ENCODE peak calls at places on chromosome 21, in six cellular contexts. One of them, this sample, is unnamed.

GRCh38 chr21:38388219-38388618 is 110.1 kb downstream of the ERG start:
- DNase-seq in colonic mucosa: no peak
- DNase-seq in WTC11: no peak
- DNase-seq in non-pigmented ciliary epithelial cell: no peak
- DNase-seq in iris pigment epithelial cell: peak
- DNase-seq in IMR-90: peak
- DNase-seq in this sample: no peak

GRCh38 chr21:25689226-25689625 is 45.5 kb downstream of the ATP5PF start:
- DNase-seq in IMR-90: peak
- DNase-seq in non-pigmented ciliary epithelial cell: no peak
- DNase-seq in WTC11: no peak
- DNase-seq in colonic mucosa: no peak
- DNase-seq in iris pigment epithelial cell: peak
- DNase-seq in this sample: no peak

GRCh38 chr21:45042664-45043161 is 31.7 kb upstream of the ADARB1 start:
- DNase-seq in iris pigment epithelial cell: no peak
- DNase-seq in WTC11: no peak
- DNase-seq in colonic mucosa: no peak
- DNase-seq in IMR-90: no peak
- DNase-seq in non-pigmented ciliary epithelial cell: no peak
- DNase-seq in this sample: no peak

GRCh38 chr21:46081022-46081861 is 16.7 kb upstream of the COL6A2 start:
- DNase-seq in WTC11: no peak
- DNase-seq in colonic mucosa: no peak
- DNase-seq in iris pigment epithelial cell: no peak
- DNase-seq in non-pigmented ciliary epithelial cell: no peak
- DNase-seq in IMR-90: no peak
- DNase-seq in this sample: no peak

GRCh38 chr21:31780944-31781343 is 49.0 kb upstream of the SCAF4 start:
- DNase-seq in WTC11: no peak
- DNase-seq in colonic mucosa: no peak
- DNase-seq in iris pigment epithelial cell: no peak
- DNase-seq in non-pigmented ciliary epithelial cell: no peak
- DNase-seq in IMR-90: no peak
- DNase-seq in this sample: no peak

GRCh38 chr21:27694667-27695066 is 727.8 kb upstream of the ADAMTS5 start:
- DNase-seq in non-pigmented ciliary epithelial cell: no peak
- DNase-seq in colonic mucosa: no peak
- DNase-seq in WTC11: no peak
- DNase-seq in iris pigment epithelial cell: no peak
- DNase-seq in IMR-90: no peak
- DNase-seq in this sample: no peak

GRCh38 chr21:39348040-39348354 is 891 bp downstream of the HMGN1 start:
- DNase-seq in iris pigment epithelial cell: no peak
- DNase-seq in colonic mucosa: no peak
- DNase-seq in WTC11: no peak
- DNase-seq in IMR-90: no peak
- DNase-seq in non-pigmented ciliary epithelial cell: no peak
- DNase-seq in this sample: no peak

GRCh38 chr21:36816556-36817130 is 117.7 kb downstream of the SIM2 start:
- DNase-seq in non-pigmented ciliary epithelial cell: no peak
- DNase-seq in IMR-90: peak
- DNase-seq in colonic mucosa: no peak
- DNase-seq in iris pigment epithelial cell: no peak
- DNase-seq in WTC11: no peak
- DNase-seq in this sample: no peak

GRCh38 chr21:42614391-42614790 is 39.0 kb upstream of the PDE9A start:
- DNase-seq in WTC11: no peak
- DNase-seq in non-pigmented ciliary epithelial cell: no peak
- DNase-seq in IMR-90: no peak
- DNase-seq in colonic mucosa: no peak
- DNase-seq in iris pigment epithelial cell: no peak
- DNase-seq in this sample: no peak

GRCh38 chr21:15247613-15248012 is 182.8 kb upstream of the NRIP1 start:
- DNase-seq in WTC11: no peak
- DNase-seq in non-pigmented ciliary epithelial cell: no peak
- DNase-seq in IMR-90: peak
- DNase-seq in iris pigment epithelial cell: no peak
- DNase-seq in colonic mucosa: no peak
- DNase-seq in this sample: no peak

GRCh38 chr21:40043423-40043822 is 176.2 kb downstream of the PCP4 start:
- DNase-seq in iris pigment epithelial cell: no peak
- DNase-seq in IMR-90: no peak
- DNase-seq in colonic mucosa: no peak
- DNase-seq in WTC11: no peak
- DNase-seq in non-pigmented ciliary epithelial cell: no peak
- DNase-seq in this sample: no peak

GRCh38 chr21:34011660-34012059 is 61.7 kb upstream of the MRPS6 start:
- DNase-seq in WTC11: no peak
- DNase-seq in non-pigmented ciliary epithelial cell: no peak
- DNase-seq in IMR-90: no peak
- DNase-seq in iris pigment epithelial cell: no peak
- DNase-seq in colonic mucosa: no peak
- DNase-seq in this sample: no peak

GRCh38 chr21:32698971-32699693 is 28.7 kb downstream of the SYNJ1 start:
- DNase-seq in colonic mucosa: peak
- DNase-seq in iris pigment epithelial cell: no peak
- DNase-seq in non-pigmented ciliary epithelial cell: no peak
- DNase-seq in IMR-90: peak
- DNase-seq in WTC11: no peak
- DNase-seq in this sample: no peak

GRCh38 chr21:16522512-16522911 is 792.7 kb downstream of the USP25 start:
- DNase-seq in iris pigment epithelial cell: peak
- DNase-seq in WTC11: no peak
- DNase-seq in IMR-90: peak
- DNase-seq in colonic mucosa: no peak
- DNase-seq in non-pigmented ciliary epithelial cell: no peak
- DNase-seq in this sample: no peak

GRCh38 chr21:33608559-33608958 is 20.1 kb upstream of the DONSON start:
- DNase-seq in non-pigmented ciliary epithelial cell: peak
- DNase-seq in colonic mucosa: no peak
- DNase-seq in WTC11: no peak
- DNase-seq in IMR-90: peak
- DNase-seq in iris pigment epithelial cell: peak
- DNase-seq in this sample: no peak

GRCh38 chr21:21051109-21052055 is 53.2 kb downstream of the NCAM2 start:
- DNase-seq in WTC11: no peak
- DNase-seq in IMR-90: no peak
- DNase-seq in colonic mucosa: no peak
- DNase-seq in iris pigment epithelial cell: no peak
- DNase-seq in non-pigmented ciliary epithelial cell: no peak
- DNase-seq in this sample: no peak

GRCh38 chr21:41712201-41712600 is 54.7 kb downstream of the RIPK4 start:
- DNase-seq in non-pigmented ciliary epithelial cell: no peak
- DNase-seq in WTC11: peak
- DNase-seq in IMR-90: no peak
- DNase-seq in colonic mucosa: no peak
- DNase-seq in iris pigment epithelial cell: no peak
- DNase-seq in this sample: no peak

GRCh38 chr21:35019631-35020032 is 29.5 kb downstream of the RUNX1 start:
- DNase-seq in IMR-90: no peak
- DNase-seq in iris pigment epithelial cell: no peak
- DNase-seq in non-pigmented ciliary epithelial cell: no peak
- DNase-seq in colonic mucosa: peak
- DNase-seq in WTC11: no peak
- DNase-seq in this sample: no peak

GRCh38 chr21:31018232-31018631 is 20.0 kb downstream of the KRTAP19-8 start:
- DNase-seq in colonic mucosa: no peak
- DNase-seq in WTC11: no peak
- DNase-seq in non-pigmented ciliary epithelial cell: no peak
- DNase-seq in iris pigment epithelial cell: no peak
- DNase-seq in IMR-90: no peak
- DNase-seq in this sample: no peak

GRCh38 chr21:41379901-41380300 is 18.1 kb downstream of the MX2 start:
- DNase-seq in non-pigmented ciliary epithelial cell: no peak
- DNase-seq in colonic mucosa: no peak
- DNase-seq in iris pigment epithelial cell: no peak
- DNase-seq in IMR-90: no peak
- DNase-seq in WTC11: no peak
- DNase-seq in this sample: no peak

GRCh38 chr21:41864311-41865001 is 14.7 kb downstream of the PRDM15 start:
- DNase-seq in non-pigmented ciliary epithelial cell: no peak
- DNase-seq in iris pigment epithelial cell: no peak
- DNase-seq in IMR-90: no peak
- DNase-seq in colonic mucosa: no peak
- DNase-seq in WTC11: no peak
- DNase-seq in this sample: no peak

GRCh38 chr21:14097881-14098499 is 112.8 kb downstream of the LIPI start:
- DNase-seq in iris pigment epithelial cell: no peak
- DNase-seq in WTC11: no peak
- DNase-seq in non-pigmented ciliary epithelial cell: no peak
- DNase-seq in IMR-90: no peak
- DNase-seq in colonic mucosa: no peak
- DNase-seq in this sample: no peak

GRCh38 chr21:34526618-34527290 is 14.7 kb upstream of the KCNE1 start:
- DNase-seq in non-pigmented ciliary epithelial cell: peak
- DNase-seq in colonic mucosa: peak
- DNase-seq in WTC11: peak
- DNase-seq in iris pigment epithelial cell: peak
- DNase-seq in IMR-90: peak
- DNase-seq in this sample: peak

GRCh38 chr21:27761623-27762022 is 794.7 kb upstream of the ADAMTS5 start:
- DNase-seq in WTC11: no peak
- DNase-seq in non-pigmented ciliary epithelial cell: no peak
- DNase-seq in IMR-90: no peak
- DNase-seq in colonic mucosa: no peak
- DNase-seq in iris pigment epithelial cell: no peak
- DNase-seq in this sample: no peak

GRCh38 chr21:38804617-38805281 is 980 bp upstream of the ETS2 start:
- DNase-seq in iris pigment epithelial cell: peak
- DNase-seq in colonic mucosa: peak
- DNase-seq in non-pigmented ciliary epithelial cell: no peak
- DNase-seq in IMR-90: peak
- DNase-seq in WTC11: peak
- DNase-seq in this sample: peak

GRCh38 chr21:43367859-43368258 is 59.1 kb downstream of the SIK1 start:
- DNase-seq in IMR-90: no peak
- DNase-seq in colonic mucosa: no peak
- DNase-seq in WTC11: no peak
- DNase-seq in non-pigmented ciliary epithelial cell: no peak
- DNase-seq in iris pigment epithelial cell: no peak
- DNase-seq in this sample: no peak

GRCh38 chr21:45443595-45444181 is 38.7 kb downstream of the COL18A1 start:
- DNase-seq in iris pigment epithelial cell: no peak
- DNase-seq in colonic mucosa: no peak
- DNase-seq in WTC11: no peak
- DNase-seq in non-pigmented ciliary epithelial cell: no peak
- DNase-seq in IMR-90: no peak
- DNase-seq in this sample: no peak

GRCh38 chr21:21463456-21463855 is 465.2 kb downstream of the NCAM2 start:
- DNase-seq in iris pigment epithelial cell: peak
- DNase-seq in WTC11: no peak
- DNase-seq in colonic mucosa: no peak
- DNase-seq in non-pigmented ciliary epithelial cell: no peak
- DNase-seq in IMR-90: no peak
- DNase-seq in this sample: no peak

GRCh38 chr21:29637126-29637525 is 302.7 kb downstream of the GRIK1 start:
- DNase-seq in WTC11: no peak
- DNase-seq in colonic mucosa: no peak
- DNase-seq in non-pigmented ciliary epithelial cell: no peak
- DNase-seq in iris pigment epithelial cell: no peak
- DNase-seq in IMR-90: no peak
- DNase-seq in this sample: no peak

GRCh38 chr21:44708213-44708865 is 3.0 kb downstream of the TSPEAR start:
- DNase-seq in colonic mucosa: peak
- DNase-seq in iris pigment epithelial cell: no peak
- DNase-seq in IMR-90: no peak
- DNase-seq in WTC11: no peak
- DNase-seq in non-pigmented ciliary epithelial cell: no peak
- DNase-seq in this sample: no peak